ENCODE peak calls at places on chromosomes 4 and X, in eight cellular contexts. H is KBM-7; P is fibroblast of the aortic adventitia; W is Calu3; M is NCI-H1694 treated with DMSO at 0.1 percent for 48 hours; V is stimulated activated CD4-positive, alpha-beta T cell treated with anti-CD3 and anti-CD28 coated beads, Interleukin-15, amount 100 ng/mL, for 1 hour; K is H9; O is astrocyte. T is an unnamed sample.

GRCh38 chrX:1281511-1281910 is 12.9 kb downstream of the CSF2RA start:
- DNase-seq in H (no peak), W (no peak), V (no peak), P (no peak), O (peak), M (no peak), K (no peak), T (no peak)

GRCh38 chr4:87974856-87975462 is 555 bp upstream of the SPP1 start:
- DNase-seq in V (no peak), P (no peak), M (no peak), K (peak), W (peak), H (no peak), O (peak), T (peak)

GRCh38 chr4:97432551-97432950 is 710.7 kb downstream of the STPG2 start:
- DNase-seq in W (no peak), H (no peak), K (no peak), O (no peak), V (no peak), M (no peak), P (no peak), T (no peak)

GRCh38 chrX:76893930-76894329 is 466.4 kb downstream of the MAGEE1 start:
- DNase-seq in O (no peak), H (no peak), M (no peak), K (no peak), V (no peak), W (no peak), P (peak), T (no peak)

GRCh38 chr4:55183926-55184599 is 58.7 kb upstream of the KDR start:
- DNase-seq in K (peak), V (no peak), W (peak), H (no peak), M (no peak), O (peak), P (peak), T (no peak)

GRCh38 chrX:38937400-38937799 is 136.1 kb downstream of the MID1IP1 start:
- DNase-seq in K (no peak), O (no peak), W (no peak), M (no peak), V (no peak), H (no peak), P (no peak), T (no peak)

GRCh38 chr4:57410331-57411052 is 300.3 kb upstream of the IGFBP7 start:
- DNase-seq in V (no peak), K (no peak), W (no peak), M (no peak), P (peak), O (no peak), H (no peak), T (peak)

GRCh38 chr4:172750910-172751309 is 417.7 kb upstream of the GALNT7 start:
- DNase-seq in W (no peak), O (no peak), K (no peak), V (no peak), M (no peak), H (no peak), P (no peak), T (no peak)

GRCh38 chr4:151955721-151956340 is 195.0 kb upstream of the GATB start:
- DNase-seq in V (no peak), H (no peak), K (no peak), W (no peak), O (peak), M (no peak), P (peak), T (no peak)

GRCh38 chr4:22356996-22357596 is 158.8 kb downstream of the ADGRA3 start:
- DNase-seq in H (peak), K (no peak), M (peak), O (peak), P (peak), W (no peak), V (no peak), T (peak)

GRCh38 chr4:74018771-74019170 is 19.7 kb downstream of the CXCL3 start:
- DNase-seq in V (no peak), W (no peak), P (no peak), K (no peak), H (peak), M (no peak), O (no peak), T (no peak)

GRCh38 chr4:16608123-16608522 is 290.3 kb downstream of the LDB2 start:
- DNase-seq in O (peak), P (peak), V (no peak), K (no peak), W (no peak), M (no peak), H (no peak), T (no peak)

GRCh38 chrX:38649674-38650647 is 88.6 kb downstream of the TSPAN7 start:
- DNase-seq in M (no peak), K (no peak), P (no peak), H (no peak), O (no peak), V (no peak), W (no peak), T (peak)

GRCh38 chr4:123398803-123399637 is 2.4 kb downstream of the SPRY1 start:
- DNase-seq in W (peak), K (peak), V (peak), M (no peak), P (peak), O (peak), H (peak), T (peak)

GRCh38 chrX:13120017-13120416 is 75.6 kb upstream of the FAM9C start:
- DNase-seq in O (peak), V (no peak), P (peak), M (no peak), W (peak), K (no peak), H (no peak), T (no peak)

GRCh38 chr4:85747871-85748491 is 273.0 kb downstream of the ARHGAP24 start:
- DNase-seq in V (no peak), H (peak), P (peak), W (peak), K (peak), O (peak), M (peak), T (peak)

GRCh38 chr4:154433543-154433942 is 58.1 kb downstream of the DCHS2 start:
- DNase-seq in M (no peak), H (no peak), P (no peak), W (no peak), O (no peak), V (no peak), K (no peak), T (no peak)

GRCh38 chr4:173420324-173420752 is 21.4 kb upstream of the SCRG1 start:
- DNase-seq in V (no peak), H (peak), K (no peak), M (peak), W (no peak), P (peak), O (no peak), T (peak)

GRCh38 chr4:3223346-3223745 is 25.6 kb upstream of the MSANTD1 start:
- DNase-seq in K (no peak), M (no peak), W (no peak), V (no peak), O (no peak), P (no peak), H (no peak), T (no peak)

GRCh38 chr4:80731436-80731835 is 299.1 kb upstream of the BMP3 start:
- DNase-seq in V (no peak), H (no peak), O (no peak), P (no peak), M (peak), K (no peak), W (no peak), T (no peak)

GRCh38 chr4:15003441-15003890 is 1.2 kb downstream of the CPEB2 start:
- DNase-seq in M (peak), W (peak), H (peak), V (peak), K (peak), P (no peak), O (no peak), T (peak)

GRCh38 chr4:56979674-56980073 is 978 bp downstream of the POLR2B start:
- DNase-seq in W (peak), M (no peak), H (peak), P (no peak), K (peak), O (no peak), V (no peak), T (no peak)

GRCh38 chrX:39815621-39816020 is 282.1 kb downstream of the BCOR start:
- DNase-seq in K (peak), O (peak), V (no peak), W (no peak), P (no peak), M (no peak), H (peak), T (no peak)

GRCh38 chr4:102836596-102836995 is 9.2 kb upstream of the UBE2D3 start:
- DNase-seq in P (no peak), O (no peak), H (no peak), V (no peak), K (no peak), M (no peak), W (no peak), T (no peak)

GRCh38 chrX:119181491-119181890 is 53.9 kb upstream of the KIAA1210 start:
- DNase-seq in V (no peak), K (peak), W (peak), M (no peak), O (no peak), H (no peak), P (peak), T (no peak)

GRCh38 chr4:143025111-143025704 is 159.5 kb upstream of the USP38 start:
- DNase-seq in P (peak), H (peak), W (peak), V (no peak), K (peak), M (no peak), O (peak), T (peak)

GRCh38 chr4:55255171-55255570 is 90.9 kb upstream of the SRD5A3 start:
- DNase-seq in H (no peak), K (no peak), O (peak), P (peak), M (no peak), W (no peak), V (no peak), T (no peak)

GRCh38 chrX:46758163-46758955 is 559 bp downstream of the SLC9A7 start:
- DNase-seq in K (peak), W (peak), V (no peak), O (no peak), M (no peak), P (no peak), H (peak), T (peak)

GRCh38 chrX:47499291-47499690 is 16.3 kb upstream of the ZNF41 start:
- DNase-seq in P (no peak), M (no peak), W (no peak), K (no peak), H (no peak), V (no peak), O (no peak), T (no peak)